ENCODE peak calls at places on chromosomes 5 and 9, in five cellular contexts. A, T, J, W and M are unnamed samples.
A peak's percentile ranks its signal among the peaks of the same experiment; 100 is the strongest.

GRCh38 chr5:94544031-94544650 is 74.3 kb downstream of the KIAA0825 start:
- DNase-seq in A (peak; percentile 4), T (no peak), J (no peak), W (peak; percentile 15), M (no peak)

GRCh38 chr5:1891391-1891790 is 8.7 kb upstream of the IRX4 start:
- DNase-seq in A (no peak), T (no peak), J (no peak), W (no peak), M (no peak)

GRCh38 chr5:149310947-149311675 is 34.2 kb upstream of the GRPEL2 start:
- DNase-seq in A (no peak), T (no peak), J (no peak), W (peak; percentile 83), M (peak; percentile 65)

GRCh38 chr9:129586647-129587046 is 34.3 kb downstream of the C9orf50 start:
- DNase-seq in A (no peak), T (no peak), J (no peak), W (no peak), M (peak; percentile 90)

GRCh38 chr9:120569556-120569955 is 10.4 kb downstream of the CDK5RAP2 start:
- DNase-seq in A (no peak), T (no peak), J (no peak), W (peak; percentile 11), M (no peak)

GRCh38 chr5:59317772-59318205 is 575.7 kb downstream of the PDE4D start:
- DNase-seq in A (no peak), T (no peak), J (no peak), W (no peak), M (no peak)

GRCh38 chr5:176407456-176408244 is 8.7 kb downstream of the CLTB start:
- DNase-seq in A (no peak), T (no peak), J (peak; percentile 22), W (no peak), M (no peak)

GRCh38 chr5:158485604-158486081 is 614.1 kb downstream of the EBF1 start:
- DNase-seq in A (no peak), T (peak; percentile 15), J (no peak), W (no peak), M (no peak)

GRCh38 chr5:89213584-89213983 is 330.6 kb upstream of the MEF2C start:
- DNase-seq in A (no peak), T (peak; percentile 22), J (no peak), W (peak; percentile 60), M (peak; percentile 51)

GRCh38 chr5:142862585-142862984 is 92.4 kb downstream of the ARHGAP26 start:
- DNase-seq in A (no peak), T (no peak), J (no peak), W (no peak), M (no peak)

GRCh38 chr5:121408778-121409177 is 442.9 kb upstream of the FTMT start:
- DNase-seq in A (no peak), T (no peak), J (no peak), W (no peak), M (no peak)

GRCh38 chr9:36154213-36154952 is 14.8 kb upstream of the CCIN start:
- DNase-seq in A (no peak), T (no peak), J (peak; percentile 76), W (peak; percentile 71), M (no peak)

GRCh38 chr5:78651468-78651867 is 2.9 kb upstream of the LHFPL2 start:
- DNase-seq in A (no peak), T (no peak), J (no peak), W (no peak), M (no peak)

GRCh38 chr9:133842721-133843227 is 104.6 kb upstream of the SARDH start:
- DNase-seq in A (no peak), T (no peak), J (no peak), W (no peak), M (peak; percentile 93)
- H3K27ac ChIP-seq in A (no peak overlapping the region), T (no peak overlapping the region), J (no peak overlapping the region), W (no peak overlapping the region), M (peak overlapping the region; percentile 92)

GRCh38 chr9:130660683-130661460 is 3.5 kb upstream of the PRDM12 start:
- DNase-seq in A (no peak), T (no peak), J (no peak), W (no peak), M (peak; percentile 97)
- H3K4me3 ChIP-seq in A (no peak overlapping the region), T (peak overlapping the region; percentile 58), J (peak overlapping the region; percentile 39), W (peak overlapping the region; percentile 15), M (peak overlapping the region; percentile 79)

GRCh38 chr9:136672431-136673087 is 9.8 kb downstream of the EGFL7 start:
- DNase-seq in A (no peak), T (no peak), J (no peak), W (no peak), M (no peak)

GRCh38 chr9:136675477-136676296 is 11.6 kb downstream of the AGPAT2 start:
- DNase-seq in A (no peak), T (no peak), J (no peak), W (no peak), M (no peak)

GRCh38 chr9:136674786-136675349 is 12.2 kb downstream of the EGFL7 start:
- DNase-seq in A (no peak), T (no peak), J (peak; percentile 93), W (no peak), M (no peak)

GRCh38 chr9:136673088-136673969 is 10.6 kb downstream of the EGFL7 start:
- DNase-seq in A (no peak), T (no peak), J (no peak), W (no peak), M (no peak)

GRCh38 chr9:136673970-136674785 is 11.5 kb downstream of the EGFL7 start:
- DNase-seq in A (no peak), T (no peak), J (no peak), W (no peak), M (no peak)
- H3K4me1 ChIP-seq in A (peaks cover 1% of the 10 kb centered on the region), T (peaks cover 38% of the 10 kb centered on the region), J (peaks cover 16% of the 10 kb centered on the region), W (no peaks in the 10 kb centered on the region), M (no peaks in the 10 kb centered on the region)

DNA sequence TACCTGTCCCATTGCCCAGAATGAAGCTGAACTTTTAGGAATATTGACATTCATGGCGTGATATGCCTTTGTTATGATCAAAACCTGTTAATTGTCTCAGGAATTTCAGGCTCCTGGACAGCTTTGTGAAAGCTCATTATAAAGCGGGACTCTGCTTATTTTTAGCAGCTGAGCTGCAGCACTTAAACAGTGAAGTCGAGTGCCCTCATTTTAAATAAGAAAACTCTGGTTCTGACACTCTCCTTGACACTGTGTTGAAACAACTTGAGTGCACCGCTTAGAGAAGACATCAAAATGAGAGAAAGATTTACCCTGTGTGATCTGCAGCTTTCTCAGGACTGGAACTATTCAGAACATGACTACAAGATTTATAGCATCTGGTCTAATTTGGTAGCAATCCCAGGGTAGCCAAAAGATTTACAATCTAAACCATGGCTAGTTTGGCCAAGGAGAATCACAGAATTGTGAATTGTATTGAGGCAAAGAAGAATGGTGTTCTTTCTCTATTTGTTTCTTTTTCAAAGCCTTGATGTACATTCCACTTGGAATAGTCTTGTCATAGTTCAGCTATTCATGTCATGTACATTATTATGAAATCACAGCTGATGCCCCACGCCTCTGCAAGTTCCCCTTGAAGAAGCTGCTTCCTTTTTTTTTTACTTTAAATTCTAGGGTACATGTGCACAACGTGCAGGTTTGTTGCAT is 38.7 kb downstream of the PLEKHG4B start:
- DNase-seq in A (no peak), T (no peak), J (no peak), W (peak; percentile 72), M (no peak)
- H3K27ac ChIP-seq in A (no peak overlapping the region), T (no peak overlapping the region), J (no peak overlapping the region), W (no peak overlapping the region), M (no peak overlapping the region)

DNA sequence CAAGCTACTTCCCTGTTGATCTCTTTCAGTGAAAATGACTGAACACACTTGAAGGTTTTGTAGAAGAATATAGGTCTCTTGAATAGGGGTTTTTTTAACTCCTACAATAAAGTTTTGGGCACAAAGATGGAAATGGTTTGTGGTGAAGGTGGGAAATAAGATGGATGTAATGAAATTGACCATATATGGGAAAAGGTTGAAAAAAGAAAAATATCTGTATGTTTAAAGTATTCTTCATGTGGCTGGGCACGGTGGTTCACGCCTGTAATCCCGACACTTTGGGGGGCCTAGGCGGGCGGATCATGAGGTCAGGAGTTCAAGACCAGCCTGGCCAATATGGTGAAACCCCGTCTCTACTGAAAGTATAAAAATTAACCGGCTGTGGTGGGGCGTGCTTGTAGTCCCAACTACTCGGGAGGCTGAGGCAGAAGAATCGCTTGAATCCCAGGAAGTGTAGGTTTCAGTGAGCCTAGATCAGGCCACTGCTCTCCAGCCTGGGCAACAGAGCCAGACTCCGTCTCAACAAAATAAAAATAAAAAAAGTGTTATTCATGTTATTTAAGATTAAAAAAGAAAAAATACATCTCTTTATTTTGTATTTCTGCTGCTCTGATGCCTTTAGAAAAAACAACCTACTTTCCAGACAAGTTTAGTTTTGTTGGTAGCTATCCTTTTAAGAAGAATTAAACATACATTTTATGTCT is 2.2 kb downstream of the RBM27 start:
- DNase-seq in A (no peak), T (no peak), J (no peak), W (no peak), M (no peak)
- H3K4me3 ChIP-seq in A (no peak overlapping the region), T (peak overlapping the region; percentile 90), J (peak overlapping the region; percentile 2), W (no peak overlapping the region), M (no peak overlapping the region)

GRCh38 chr5:145852990-145853389 is 17.8 kb upstream of the PRELID2 start:
- DNase-seq in A (no peak), T (no peak), J (no peak), W (no peak), M (no peak)
- H3K4me1 ChIP-seq in A (peaks cover 37% of the 10 kb centered on the region), T (peaks cover 13% of the 10 kb centered on the region), J (peaks cover 14% of the 10 kb centered on the region), W (peaks cover 10% of the 10 kb centered on the region), M (no peaks in the 10 kb centered on the region)